ENCODE peak calls at places on chromosomes 11 and 22, in eight cellular contexts. One of them, this sample, is unnamed.

GRCh38 chr11:104254347-104254746 is 90.4 kb upstream of the PDGFD start:
- DNase-seq in dorsolateral prefrontal cortex: no peak
- DNase-seq in HCT116: peak
- DNase-seq in CD4-positive, CD25-positive, alpha-beta regulatory T cell: no peak
- DNase-seq in lower lobe of right lung: no peak
- DNase-seq in AG04450: no peak
- DNase-seq in esophagus squamous epithelium: no peak
- DNase-seq in hepatocyte: peak
- DNase-seq in this sample: no peak

GRCh38 chr11:63554901-63555218 is 8.3 kb downstream of the PLAAT2 start:
- DNase-seq in hepatocyte: no peak
- DNase-seq in HCT116: no peak
- DNase-seq in esophagus squamous epithelium: no peak
- DNase-seq in AG04450: no peak
- DNase-seq in CD4-positive, CD25-positive, alpha-beta regulatory T cell: no peak
- DNase-seq in dorsolateral prefrontal cortex: no peak
- DNase-seq in lower lobe of right lung: no peak
- DNase-seq in this sample: no peak

GRCh38 chr11:74134661-74135515 is 35.9 kb downstream of the C2CD3 start:
- DNase-seq in AG04450: no peak
- DNase-seq in dorsolateral prefrontal cortex: no peak
- DNase-seq in CD4-positive, CD25-positive, alpha-beta regulatory T cell: no peak
- DNase-seq in esophagus squamous epithelium: no peak
- DNase-seq in hepatocyte: no peak
- DNase-seq in lower lobe of right lung: no peak
- DNase-seq in HCT116: peak
- DNase-seq in this sample: no peak

GRCh38 chr11:13883042-13883441 is 79.5 kb upstream of the SPON1 start:
- DNase-seq in HCT116: no peak
- DNase-seq in dorsolateral prefrontal cortex: no peak
- DNase-seq in esophagus squamous epithelium: no peak
- DNase-seq in lower lobe of right lung: peak
- DNase-seq in AG04450: no peak
- DNase-seq in CD4-positive, CD25-positive, alpha-beta regulatory T cell: no peak
- DNase-seq in hepatocyte: peak
- DNase-seq in this sample: no peak

GRCh38 chr11:61769169-61769920 is 16.9 kb downstream of the MYRF start:
- DNase-seq in lower lobe of right lung: peak
- DNase-seq in AG04450: peak
- DNase-seq in HCT116: no peak
- DNase-seq in dorsolateral prefrontal cortex: no peak
- DNase-seq in hepatocyte: peak
- DNase-seq in esophagus squamous epithelium: no peak
- DNase-seq in CD4-positive, CD25-positive, alpha-beta regulatory T cell: no peak
- DNase-seq in this sample: no peak

GRCh38 chr11:122882809-122883681 is 486 bp downstream of the JHY start:
- DNase-seq in HCT116: peak
- DNase-seq in dorsolateral prefrontal cortex: no peak
- DNase-seq in lower lobe of right lung: peak
- DNase-seq in AG04450: no peak
- DNase-seq in esophagus squamous epithelium: no peak
- DNase-seq in hepatocyte: peak
- DNase-seq in CD4-positive, CD25-positive, alpha-beta regulatory T cell: peak
- DNase-seq in this sample: no peak

GRCh38 chr22:47187558-47187957 is 425.1 kb downstream of the TBC1D22A start:
- DNase-seq in HCT116: no peak
- DNase-seq in lower lobe of right lung: no peak
- DNase-seq in hepatocyte: no peak
- DNase-seq in CD4-positive, CD25-positive, alpha-beta regulatory T cell: no peak
- DNase-seq in dorsolateral prefrontal cortex: no peak
- DNase-seq in AG04450: no peak
- DNase-seq in esophagus squamous epithelium: no peak
- DNase-seq in this sample: no peak

GRCh38 chr11:101476186-101476585 is 107.6 kb downstream of the TRPC6 start:
- DNase-seq in AG04450: no peak
- DNase-seq in HCT116: no peak
- DNase-seq in lower lobe of right lung: no peak
- DNase-seq in dorsolateral prefrontal cortex: no peak
- DNase-seq in CD4-positive, CD25-positive, alpha-beta regulatory T cell: no peak
- DNase-seq in hepatocyte: no peak
- DNase-seq in esophagus squamous epithelium: no peak
- DNase-seq in this sample: no peak

GRCh38 chr11:75474878-75475766 is 42.1 kb upstream of the KLHL35 start:
- DNase-seq in hepatocyte: peak
- DNase-seq in lower lobe of right lung: peak
- DNase-seq in HCT116: no peak
- DNase-seq in esophagus squamous epithelium: no peak
- DNase-seq in dorsolateral prefrontal cortex: no peak
- DNase-seq in CD4-positive, CD25-positive, alpha-beta regulatory T cell: peak
- DNase-seq in AG04450: no peak
- DNase-seq in this sample: no peak

GRCh38 chr11:35491231-35491871 is 34.1 kb downstream of the PAMR1 start:
- DNase-seq in esophagus squamous epithelium: no peak
- DNase-seq in HCT116: no peak
- DNase-seq in lower lobe of right lung: no peak
- DNase-seq in hepatocyte: peak
- DNase-seq in AG04450: peak
- DNase-seq in CD4-positive, CD25-positive, alpha-beta regulatory T cell: no peak
- DNase-seq in dorsolateral prefrontal cortex: no peak
- DNase-seq in this sample: no peak

GRCh38 chr11:128522943-128523518 is 64.3 kb downstream of the ETS1 start:
- DNase-seq in hepatocyte: no peak
- DNase-seq in esophagus squamous epithelium: no peak
- DNase-seq in HCT116: no peak
- DNase-seq in lower lobe of right lung: no peak
- DNase-seq in CD4-positive, CD25-positive, alpha-beta regulatory T cell: peak
- DNase-seq in dorsolateral prefrontal cortex: no peak
- DNase-seq in AG04450: no peak
- DNase-seq in this sample: no peak

GRCh38 chr11:130675456-130675855 is 227.0 kb downstream of the ADAMTS15 start:
- DNase-seq in CD4-positive, CD25-positive, alpha-beta regulatory T cell: no peak
- DNase-seq in dorsolateral prefrontal cortex: no peak
- DNase-seq in AG04450: no peak
- DNase-seq in hepatocyte: peak
- DNase-seq in esophagus squamous epithelium: no peak
- DNase-seq in HCT116: no peak
- DNase-seq in lower lobe of right lung: no peak
- DNase-seq in this sample: no peak

GRCh38 chr22:23058481-23059336 is 11.6 kb upstream of the GNAZ start:
- DNase-seq in esophagus squamous epithelium: no peak
- DNase-seq in AG04450: no peak
- DNase-seq in hepatocyte: peak
- DNase-seq in dorsolateral prefrontal cortex: no peak
- DNase-seq in lower lobe of right lung: peak
- DNase-seq in HCT116: no peak
- DNase-seq in CD4-positive, CD25-positive, alpha-beta regulatory T cell: no peak
- DNase-seq in this sample: no peak

GRCh38 chr11:71998649-71999310 is at the start of gene IL18BP:
- DNase-seq in dorsolateral prefrontal cortex: no peak
- DNase-seq in CD4-positive, CD25-positive, alpha-beta regulatory T cell: peak
- DNase-seq in AG04450: no peak
- DNase-seq in esophagus squamous epithelium: no peak
- DNase-seq in lower lobe of right lung: no peak
- DNase-seq in HCT116: no peak
- DNase-seq in hepatocyte: no peak
- DNase-seq in this sample: no peak

GRCh38 chr11:68416070-68416578 is 44.4 kb upstream of the PPP6R3 start:
- DNase-seq in lower lobe of right lung: peak
- DNase-seq in AG04450: no peak
- DNase-seq in esophagus squamous epithelium: no peak
- DNase-seq in CD4-positive, CD25-positive, alpha-beta regulatory T cell: no peak
- DNase-seq in hepatocyte: no peak
- DNase-seq in dorsolateral prefrontal cortex: no peak
- DNase-seq in HCT116: no peak
- DNase-seq in this sample: no peak

GRCh38 chr11:131038597-131038996 is 122.3 kb upstream of the SNX19 start:
- DNase-seq in dorsolateral prefrontal cortex: no peak
- DNase-seq in esophagus squamous epithelium: no peak
- DNase-seq in HCT116: no peak
- DNase-seq in CD4-positive, CD25-positive, alpha-beta regulatory T cell: no peak
- DNase-seq in AG04450: no peak
- DNase-seq in hepatocyte: peak
- DNase-seq in lower lobe of right lung: no peak
- DNase-seq in this sample: no peak

GRCh38 chr11:77104727-77105126 is 2.1 kb downstream of the OMP start:
- DNase-seq in hepatocyte: no peak
- DNase-seq in CD4-positive, CD25-positive, alpha-beta regulatory T cell: no peak
- DNase-seq in lower lobe of right lung: no peak
- DNase-seq in dorsolateral prefrontal cortex: no peak
- DNase-seq in HCT116: no peak
- DNase-seq in AG04450: no peak
- DNase-seq in esophagus squamous epithelium: no peak
- DNase-seq in this sample: no peak

GRCh38 chr11:64923151-64923661 is 1.3 kb upstream of the PPP2R5B start:
- DNase-seq in esophagus squamous epithelium: no peak
- DNase-seq in hepatocyte: no peak
- DNase-seq in dorsolateral prefrontal cortex: no peak
- DNase-seq in AG04450: no peak
- DNase-seq in HCT116: no peak
- DNase-seq in CD4-positive, CD25-positive, alpha-beta regulatory T cell: no peak
- DNase-seq in lower lobe of right lung: no peak
- DNase-seq in this sample: no peak
- H3K27ac ChIP-seq in esophagus squamous epithelium: peak
- H3K27ac ChIP-seq in hepatocyte: no peak
- H3K27ac ChIP-seq in dorsolateral prefrontal cortex: peak
- H3K27ac ChIP-seq in AG04450: no peak
- H3K27ac ChIP-seq in HCT116: peak
- H3K27ac ChIP-seq in CD4-positive, CD25-positive, alpha-beta regulatory T cell: no peak
- H3K27ac ChIP-seq in lower lobe of right lung: no peak
- H3K27ac ChIP-seq in this sample: peak

DNA sequence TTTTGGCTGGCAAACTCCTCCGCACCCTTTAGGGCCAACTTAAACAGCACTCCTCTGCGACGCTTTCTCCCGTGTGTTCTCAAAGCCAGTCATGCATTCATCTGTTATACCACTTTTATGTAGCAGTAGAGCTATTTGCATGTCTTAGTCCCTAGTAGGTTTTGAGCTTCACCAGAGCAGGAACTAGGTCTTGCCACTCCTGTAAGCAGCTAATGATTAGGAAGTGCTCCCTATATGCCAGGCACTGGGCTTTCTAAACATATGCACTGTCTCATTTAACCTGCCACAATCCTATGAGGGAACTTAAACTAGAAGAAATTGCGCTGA is 180.8 kb downstream of the DBX1 start:
- DNase-seq in HCT116: no peak
- DNase-seq in lower lobe of right lung: no peak
- DNase-seq in hepatocyte: no peak
- DNase-seq in CD4-positive, CD25-positive, alpha-beta regulatory T cell: no peak
- DNase-seq in esophagus squamous epithelium: no peak
- DNase-seq in dorsolateral prefrontal cortex: no peak
- DNase-seq in AG04450: no peak
- DNase-seq in this sample: no peak
- H3K27ac ChIP-seq in HCT116: no peak
- H3K27ac ChIP-seq in lower lobe of right lung: peak
- H3K27ac ChIP-seq in hepatocyte: peak
- H3K27ac ChIP-seq in CD4-positive, CD25-positive, alpha-beta regulatory T cell: no peak
- H3K27ac ChIP-seq in esophagus squamous epithelium: peak
- H3K27ac ChIP-seq in dorsolateral prefrontal cortex: no peak
- H3K27ac ChIP-seq in AG04450: peak
- H3K27ac ChIP-seq in this sample: no peak

GRCh38 chr11:58691675-58692074 is 40.1 kb downstream of the GLYAT start:
- DNase-seq in dorsolateral prefrontal cortex: no peak
- DNase-seq in CD4-positive, CD25-positive, alpha-beta regulatory T cell: no peak
- DNase-seq in lower lobe of right lung: no peak
- DNase-seq in esophagus squamous epithelium: no peak
- DNase-seq in HCT116: no peak
- DNase-seq in hepatocyte: no peak
- DNase-seq in AG04450: no peak
- DNase-seq in this sample: no peak
- H3K27ac ChIP-seq in dorsolateral prefrontal cortex: no peak
- H3K27ac ChIP-seq in CD4-positive, CD25-positive, alpha-beta regulatory T cell: no peak
- H3K27ac ChIP-seq in lower lobe of right lung: no peak
- H3K27ac ChIP-seq in esophagus squamous epithelium: no peak
- H3K27ac ChIP-seq in HCT116: no peak
- H3K27ac ChIP-seq in hepatocyte: no peak
- H3K27ac ChIP-seq in AG04450: no peak
- H3K27ac ChIP-seq in this sample: no peak

GRCh38 chr22:24421428-24421931 is 5.9 kb upstream of the ADORA2A start:
- DNase-seq in CD4-positive, CD25-positive, alpha-beta regulatory T cell: peak
- DNase-seq in esophagus squamous epithelium: no peak
- DNase-seq in HCT116: peak
- DNase-seq in AG04450: no peak
- DNase-seq in hepatocyte: peak
- DNase-seq in dorsolateral prefrontal cortex: no peak
- DNase-seq in lower lobe of right lung: peak
- DNase-seq in this sample: no peak
- H3K27ac ChIP-seq in CD4-positive, CD25-positive, alpha-beta regulatory T cell: no peak
- H3K27ac ChIP-seq in esophagus squamous epithelium: no peak
- H3K27ac ChIP-seq in HCT116: no peak
- H3K27ac ChIP-seq in AG04450: no peak
- H3K27ac ChIP-seq in hepatocyte: no peak
- H3K27ac ChIP-seq in dorsolateral prefrontal cortex: no peak
- H3K27ac ChIP-seq in lower lobe of right lung: no peak
- H3K27ac ChIP-seq in this sample: no peak